ENCODE peak calls at places on chromosomes 3 and 15, in seven cellular contexts. J is ascending aorta, B is body of pancreas, G is HL-60, Z is mesendoderm, M is IMR-90, R is bronchial epithelial cell. F is an unnamed sample.
A peak's percentile ranks its signal among the peaks of the same experiment; 100 is the strongest.

GRCh38 chr3:78855190-78855589 is 912.6 kb downstream of the ROBO1 start:
- DNase-seq in J (no peak), B (no peak), G (no peak), Z (no peak), M (no peak), R (no peak), F (no peak)

GRCh38 chr3:16137977-16138376 is 36.5 kb upstream of the GALNT15 start:
- DNase-seq in J (no peak), B (no peak), G (no peak), Z (no peak), M (no peak), R (no peak), F (no peak)

GRCh38 chr3:65575376-65575840 is 463.3 kb downstream of the MAGI1 start:
- DNase-seq in J (no peak), B (no peak), G (no peak), Z (no peak), M (peak; percentile 98), R (peak; percentile 99), F (no peak)

GRCh38 chr3:195807681-195808121 is 4.0 kb downstream of the MUC4 start:
- DNase-seq in J (no peak), B (no peak), G (no peak), Z (no peak), M (no peak), R (no peak), F (no peak)

GRCh38 chr3:45979378-45979777 is 16.2 kb downstream of the FYCO1 start:
- DNase-seq in J (no peak), B (no peak), G (peak; percentile 26), Z (no peak), M (no peak), R (no peak), F (no peak)

GRCh38 chr3:49244589-49245205 is 32.3 kb downstream of the C3orf62 start:
- DNase-seq in J (no peak), B (no peak), G (no peak), Z (peak; percentile 84), M (peak; percentile 10), R (peak; percentile 92), F (no peak)

GRCh38 chr3:108849075-108849474 is 26.5 kb downstream of the TRAT1 start:
- DNase-seq in J (no peak), B (no peak), G (no peak), Z (no peak), M (no peak), R (no peak), F (no peak)

GRCh38 chr15:32979710-32980109 is 214.8 kb downstream of the FMN1 start:
- DNase-seq in J (no peak), B (no peak), G (no peak), Z (no peak), M (peak; percentile 98), R (peak; percentile 89), F (no peak)

GRCh38 chr15:89628791-89629715 is 26.2 kb downstream of the KIF7 start:
- DNase-seq in J (no peak), B (no peak), G (no peak), Z (no peak), M (no peak), R (no peak), F (peak; percentile 67)

GRCh38 chr15:29376580-29376979 is 107.0 kb upstream of the NSMCE3 start:
- DNase-seq in J (no peak), B (no peak), G (no peak), Z (peak; percentile 8), M (no peak), R (no peak), F (no peak)

GRCh38 chr3:143644370-143645089 is 203.7 kb downstream of the SLC9A9 start:
- DNase-seq in J (peak; percentile 64), B (peak; percentile 27), G (no peak), Z (peak; percentile 86), M (peak; percentile 59), R (peak; percentile 84), F (peak; percentile 52)

GRCh38 chr3:164416491-164417222 is 661.6 kb downstream of the SI start:
- DNase-seq in J (no peak), B (no peak), G (no peak), Z (no peak), M (no peak), R (no peak), F (no peak)

GRCh38 chr3:40623567-40623966 is 98.8 kb downstream of the ZNF621 start:
- DNase-seq in J (no peak), B (no peak), G (peak; percentile 91), Z (no peak), M (no peak), R (peak; percentile 87), F (no peak)

GRCh38 chr15:62847900-62848489 is 194.6 kb upstream of the TPM1 start:
- DNase-seq in J (peak; percentile 85), B (peak; percentile 63), G (peak; percentile 16), Z (peak; percentile 71), M (peak; percentile 54), R (peak; percentile 40), F (peak; percentile 83)

GRCh38 chr3:195583831-195584542 is at the start of gene APOD:
- DNase-seq in J (no peak), B (no peak), G (no peak), Z (no peak), M (peak; percentile 13), R (peak; percentile 77), F (no peak)

GRCh38 chr3:25895443-25895842 is 105.6 kb downstream of the OXSM start:
- DNase-seq in J (no peak), B (no peak), G (no peak), Z (peak; percentile 68), M (peak; percentile 84), R (peak; percentile 23), F (no peak)

GRCh38 chr15:68764090-68764489 is 56.6 kb downstream of the ANP32A start:
- DNase-seq in J (no peak), B (no peak), G (no peak), Z (no peak), M (no peak), R (no peak), F (no peak)

GRCh38 chr3:36483709-36484108 is 103.4 kb downstream of the STAC start:
- DNase-seq in J (no peak), B (no peak), G (no peak), Z (no peak), M (no peak), R (no peak), F (no peak)
- H3K27me3 ChIP-seq in J (no peaks in the 10 kb centered on the region), B (no peaks in the 10 kb centered on the region), G (no peaks in the 10 kb centered on the region), Z (no peaks in the 10 kb centered on the region), M (no peaks in the 10 kb centered on the region), R (no peaks in the 10 kb centered on the region), F (no peaks in the 10 kb centered on the region)

DNA sequence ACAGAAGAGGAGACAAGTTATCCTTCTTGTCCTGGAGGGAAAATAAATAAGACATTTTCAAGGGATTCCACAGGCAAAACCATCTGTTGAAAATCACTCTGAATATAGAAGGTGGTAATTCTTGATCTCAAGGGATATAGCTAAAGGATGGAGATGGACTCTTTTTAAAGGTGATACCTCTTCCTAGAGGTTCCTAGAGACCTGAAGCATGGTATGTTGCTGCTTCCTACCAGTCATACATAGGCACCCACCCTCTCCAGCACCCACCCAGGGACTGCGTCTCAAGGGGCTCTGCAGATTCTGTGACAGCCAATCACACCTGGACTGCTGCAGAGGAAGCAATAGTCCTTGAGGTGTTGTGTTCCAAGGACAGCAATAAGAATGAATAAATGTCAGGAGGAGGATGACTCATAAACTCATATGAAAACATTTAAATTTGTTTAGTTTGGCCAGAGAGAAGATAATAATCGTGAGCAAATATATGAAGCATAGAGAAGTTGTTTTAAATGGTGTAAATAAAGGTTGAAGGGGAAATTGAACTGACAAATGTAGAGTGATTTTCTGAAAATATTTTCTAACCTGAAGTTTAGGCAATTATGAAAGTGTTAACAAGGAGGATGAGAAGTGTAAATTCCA is 741.7 kb upstream of the CBLB start:
- DNase-seq in J (no peak), B (no peak), G (no peak), Z (no peak), M (peak; percentile 53), R (peak; percentile 36), F (no peak)
- H3K4me3 ChIP-seq in J (no peak overlapping the region), B (no peak overlapping the region), G (no peak overlapping the region), Z (no peak overlapping the region), M (no peak overlapping the region), R (no peak overlapping the region), F (no peak overlapping the region)

GRCh38 chr3:189531271-189531670 is 99.9 kb upstream of the TP63 start:
- DNase-seq in J (no peak), B (no peak), G (no peak), Z (no peak), M (no peak), R (peak; percentile 26), F (no peak)
- H3K27me3 ChIP-seq in J (no peaks in the 10 kb centered on the region), B (no peaks in the 10 kb centered on the region), G (no peaks in the 10 kb centered on the region), Z (no peaks in the 10 kb centered on the region), M (no peaks in the 10 kb centered on the region), R (no peaks in the 10 kb centered on the region), F (no peaks in the 10 kb centered on the region)

GRCh38 chr3:125083776-125084175 is 28.0 kb upstream of the HEG1 start:
- DNase-seq in J (no peak), B (no peak), G (no peak), Z (peak; percentile 54), M (no peak), R (no peak), F (no peak)

GRCh38 chr3:125085166-125085565 is 29.4 kb upstream of the HEG1 start:
- DNase-seq in J (no peak), B (no peak), G (no peak), Z (no peak), M (no peak), R (no peak), F (no peak)

GRCh38 chr3:125090649-125091048 is 34.9 kb upstream of the HEG1 start:
- DNase-seq in J (no peak), B (no peak), G (no peak), Z (no peak), M (no peak), R (no peak), F (no peak)

GRCh38 chr3:125087768-125088391 is 32.1 kb upstream of the HEG1 start:
- DNase-seq in J (no peak), B (no peak), G (no peak), Z (peak; percentile 68), M (peak; percentile 69), R (peak; percentile 20), F (no peak)
- H3K4me3 ChIP-seq in J (no peak overlapping the region), B (no peak overlapping the region), G (no peak overlapping the region), Z (no peak overlapping the region), M (no peak overlapping the region), R (no peak overlapping the region), F (no peak overlapping the region)

GRCh38 chr3:147412917-147413711 is 3.9 kb downstream of the ZIC1 start:
- DNase-seq in J (no peak), B (no peak), G (no peak), Z (peak; percentile 74), M (no peak), R (no peak), F (peak; percentile 69)
- H3K27me3 ChIP-seq in J (peaks cover 40% of the 10 kb centered on the region), B (peaks cover 56% of the 10 kb centered on the region), G (peaks cover 68% of the 10 kb centered on the region), Z (peaks cover 57% of the 10 kb centered on the region), M (peaks cover 78% of the 10 kb centered on the region), R (peaks cover 56% of the 10 kb centered on the region), F (peaks cover 95% of the 10 kb centered on the region)

DNA sequence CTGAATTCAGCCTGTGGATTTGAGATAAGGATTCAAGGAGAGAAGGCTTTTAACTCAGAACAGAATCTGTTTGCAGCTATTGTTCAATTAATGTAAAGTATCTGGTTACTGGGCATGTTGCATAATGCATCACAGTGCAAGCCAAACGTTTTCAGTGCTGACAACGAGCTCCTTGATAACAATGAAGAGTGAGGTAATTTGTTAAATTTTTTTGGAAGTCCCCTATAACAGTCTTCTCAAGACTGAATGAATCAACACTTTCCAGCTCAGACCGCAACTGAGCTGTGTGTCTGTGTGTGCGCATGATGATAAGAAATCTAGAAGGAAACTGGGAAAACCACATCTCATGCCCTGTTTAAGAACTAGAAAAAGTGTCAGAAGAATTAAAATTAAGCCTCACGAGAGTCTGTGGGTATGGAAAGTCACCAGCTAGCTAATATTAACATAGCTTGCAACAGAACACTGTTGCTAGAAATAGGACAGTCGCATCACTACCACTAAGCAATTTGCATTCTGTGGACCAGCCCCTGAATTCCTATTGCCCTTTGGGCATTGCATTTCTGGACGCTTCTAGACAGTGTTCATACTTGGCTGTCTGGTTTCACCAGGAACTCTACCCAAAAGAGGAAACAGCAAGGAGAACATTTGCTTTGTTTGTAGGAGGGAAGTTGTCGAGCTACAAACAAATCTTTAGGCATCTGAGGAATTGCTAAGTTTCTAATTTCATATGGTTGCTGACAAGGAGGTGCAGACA is 43.7 kb upstream of the ATP2C1 start:
- DNase-seq in J (no peak), B (peak; percentile 21), G (peak; percentile 79), Z (peak; percentile 8), M (peak; percentile 46), R (peak; percentile 96), F (no peak)
- H3K4me3 ChIP-seq in J (peak overlapping the region; percentile 20), B (no peak overlapping the region), G (peak overlapping the region; percentile 36), Z (no peak overlapping the region), M (no peak overlapping the region), R (peak overlapping the region; percentile 25), F (no peak overlapping the region)

F was measured in H7.